ENCODE peak calls at places on chromosomes 1 and 21, in five cellular contexts. One of them, this sample, is unnamed.
A peak's percentile ranks its signal among the peaks of the same experiment; 100 is the strongest.

GRCh38 chr1:155010211-155010918 is 7.8 kb downstream of the ZBTB7B start:
- DNase-seq in GM12878: no peak
- DNase-seq in HepG2: no peak
- DNase-seq in K562: no peak
- DNase-seq in GM12891: no peak
- DNase-seq in this sample: no peak

GRCh38 chr1:229127301-229127700 is 143.6 kb upstream of the RAB4A start:
- DNase-seq in GM12878: no peak
- DNase-seq in GM12891: no peak
- DNase-seq in HepG2: no peak
- DNase-seq in K562: no peak
- DNase-seq in this sample: no peak

GRCh38 chr21:41888749-41889376 is 9.7 kb upstream of the PRDM15 start:
- DNase-seq in HepG2: no peak
- DNase-seq in GM12878: no peak
- DNase-seq in GM12891: no peak
- DNase-seq in K562: no peak
- DNase-seq in this sample: no peak

GRCh38 chr1:232463226-232463625 is 166.7 kb downstream of the SIPA1L2 start:
- DNase-seq in GM12878: no peak
- DNase-seq in HepG2: no peak
- DNase-seq in GM12891: no peak
- DNase-seq in K562: no peak
- DNase-seq in this sample: no peak

GRCh38 chr1:978069-978834 is 3.6 kb downstream of the PERM1 start:
- DNase-seq in GM12891: no peak
- DNase-seq in K562: peak; percentile 59
- DNase-seq in HepG2: no peak
- DNase-seq in GM12878: no peak
- DNase-seq in this sample: no peak

GRCh38 chr1:94790670-94791069 is 29.5 kb upstream of the SLC44A3 start:
- DNase-seq in K562: no peak
- DNase-seq in GM12878: no peak
- DNase-seq in GM12891: no peak
- DNase-seq in HepG2: no peak
- DNase-seq in this sample: no peak

GRCh38 chr1:94805912-94806311 is 14.2 kb upstream of the SLC44A3 start:
- DNase-seq in HepG2: peak; percentile 45
- DNase-seq in GM12891: peak; percentile 16
- DNase-seq in GM12878: no peak
- DNase-seq in K562: peak; percentile 65
- DNase-seq in this sample: no peak

GRCh38 chr1:86714561-86715244 is 10.3 kb downstream of the SH3GLB1 start:
- DNase-seq in GM12878: no peak
- DNase-seq in HepG2: no peak
- DNase-seq in K562: no peak
- DNase-seq in GM12891: no peak
- DNase-seq in this sample: no peak

GRCh38 chr1:25556791-25557476 is 13.5 kb downstream of the LDLRAP1 start:
- DNase-seq in K562: no peak
- DNase-seq in GM12891: no peak
- DNase-seq in HepG2: no peak
- DNase-seq in GM12878: no peak
- DNase-seq in this sample: no peak

GRCh38 chr1:41662061-41662655 is 177.7 kb upstream of the EDN2 start:
- DNase-seq in GM12878: no peak
- DNase-seq in K562: no peak
- DNase-seq in GM12891: peak; percentile 85
- DNase-seq in HepG2: no peak
- DNase-seq in this sample: peak; percentile 79

GRCh38 chr1:175072131-175072941 is 4.7 kb downstream of the TNN start:
- DNase-seq in GM12878: no peak
- DNase-seq in GM12891: peak; percentile 27
- DNase-seq in HepG2: no peak
- DNase-seq in K562: no peak
- DNase-seq in this sample: no peak

GRCh38 chr1:16631248-16632043 is 18.1 kb upstream of the NBPF1 start:
- DNase-seq in GM12891: no peak
- DNase-seq in K562: peak; percentile 49
- DNase-seq in HepG2: no peak
- DNase-seq in GM12878: no peak
- DNase-seq in this sample: no peak

GRCh38 chr1:22832414-22832786 is 121.8 kb downstream of the EPHB2 start:
- DNase-seq in GM12878: no peak
- DNase-seq in HepG2: no peak
- DNase-seq in K562: no peak
- DNase-seq in GM12891: no peak
- DNase-seq in this sample: no peak

GRCh38 chr1:218874313-218874712 is 299.4 kb upstream of the LYPLAL1 start:
- DNase-seq in GM12878: no peak
- DNase-seq in K562: no peak
- DNase-seq in GM12891: no peak
- DNase-seq in HepG2: peak; percentile 39
- DNase-seq in this sample: no peak

GRCh38 chr1:183276386-183276785 is 90.3 kb downstream of the LAMC2 start:
- DNase-seq in K562: no peak
- DNase-seq in GM12878: no peak
- DNase-seq in HepG2: no peak
- DNase-seq in GM12891: no peak
- DNase-seq in this sample: no peak

GRCh38 chr1:55986003-55986402 is 593.4 kb downstream of the PLPP3 start:
- DNase-seq in GM12878: no peak
- DNase-seq in HepG2: no peak
- DNase-seq in GM12891: no peak
- DNase-seq in K562: no peak
- DNase-seq in this sample: no peak

GRCh38 chr1:63557365-63557987 is 34.2 kb downstream of the EFCAB7 start:
- DNase-seq in K562: peak; percentile 34
- DNase-seq in GM12878: no peak
- DNase-seq in HepG2: peak; percentile 24
- DNase-seq in GM12891: no peak
- DNase-seq in this sample: no peak

GRCh38 chr1:244273845-244274619 is 177.7 kb downstream of the ADSS2 start:
- DNase-seq in GM12878: no peak
- DNase-seq in GM12891: no peak
- DNase-seq in K562: peak; percentile 56
- DNase-seq in HepG2: no peak
- DNase-seq in this sample: no peak

GRCh38 chr1:20187813-20188454 is 1.6 kb upstream of the PLA2G2C start:
- DNase-seq in GM12878: no peak
- DNase-seq in K562: peak; percentile 63
- DNase-seq in HepG2: no peak
- DNase-seq in GM12891: no peak
- DNase-seq in this sample: no peak

GRCh38 chr1:223010552-223011229 is 132.4 kb downstream of the TLR5 start:
- DNase-seq in K562: no peak
- DNase-seq in HepG2: peak; percentile 87
- DNase-seq in GM12891: no peak
- DNase-seq in GM12878: no peak
- DNase-seq in this sample: no peak

GRCh38 chr1:35715568-35716002 is 3.1 kb downstream of the C1orf216 start:
- DNase-seq in GM12891: peak; percentile 73
- DNase-seq in GM12878: peak; percentile 42
- DNase-seq in HepG2: peak; percentile 68
- DNase-seq in K562: peak; percentile 79
- DNase-seq in this sample: peak; percentile 76

GRCh38 chr1:35717911-35718476 is 690 bp downstream of the C1orf216 start:
- DNase-seq in HepG2: no peak
- DNase-seq in GM12878: no peak
- DNase-seq in K562: peak; percentile 77
- DNase-seq in GM12891: no peak
- DNase-seq in this sample: no peak

GRCh38 chr1:35714921-35715567 is 3.6 kb downstream of the C1orf216 start:
- DNase-seq in GM12878: no peak
- DNase-seq in HepG2: no peak
- DNase-seq in K562: no peak
- DNase-seq in GM12891: no peak
- DNase-seq in this sample: no peak

DNA sequence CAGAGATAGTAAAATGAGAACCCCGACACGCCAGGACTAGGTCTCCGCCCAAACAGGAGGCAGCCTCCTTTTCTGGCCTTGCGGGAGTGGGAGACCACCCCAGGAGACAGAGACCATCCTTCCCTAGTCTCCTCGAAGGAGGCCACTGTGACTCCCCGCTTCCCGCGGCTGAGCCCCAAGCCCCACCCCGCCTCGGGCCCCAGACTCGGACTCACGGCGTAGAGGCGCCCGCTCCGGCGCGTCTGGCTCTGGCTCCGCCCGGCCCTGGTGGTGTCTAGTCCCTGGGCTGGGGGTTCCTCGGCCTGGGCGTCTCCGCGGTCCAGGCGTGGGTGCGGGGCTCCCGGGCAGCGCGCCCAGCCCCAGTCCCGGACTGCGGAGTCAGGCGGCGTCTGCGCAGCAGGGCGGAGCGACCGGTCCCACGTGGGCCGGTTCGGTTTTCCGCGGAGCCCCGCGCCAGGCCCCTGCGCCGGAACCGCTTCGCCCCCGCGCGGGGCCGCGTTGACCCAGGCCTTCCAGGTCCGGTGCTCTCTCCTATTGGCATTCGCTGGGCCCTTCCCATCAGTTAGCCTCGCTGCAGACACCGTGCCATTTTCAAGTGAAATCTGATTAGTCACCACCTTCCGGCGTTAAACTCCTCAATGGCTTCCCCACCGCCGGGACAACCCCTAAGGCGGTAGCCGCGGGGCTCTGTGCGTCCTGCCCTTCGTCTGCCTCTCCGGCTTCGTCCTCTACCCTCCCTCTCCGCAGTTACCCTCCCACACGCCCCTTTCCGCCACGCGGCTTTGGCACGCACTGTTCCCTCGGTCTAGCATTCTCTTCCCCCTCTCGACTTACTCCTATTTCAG is at the start of gene C1orf216:
- DNase-seq in GM12878: no peak
- DNase-seq in HepG2: no peak
- DNase-seq in GM12891: peak; percentile 73
- DNase-seq in K562: peak; percentile 94
- DNase-seq in this sample: peak; percentile 60
- TF ChIP-seq POLR2AphosphoS5 in GM12878: peak; percentile 73
- TF ChIP-seq POLR2AphosphoS5 in HepG2: no peak
- TF ChIP-seq POLR2AphosphoS5 in GM12891: no peak
- TF ChIP-seq POLR2AphosphoS5 in K562: peak; percentile 61
- TF ChIP-seq POLR2AphosphoS5 in this sample: peak; percentile 63

GRCh38 chr1:64965239-64966157 is 851 bp downstream of the JAK1 start:
- DNase-seq in GM12878: no peak
- DNase-seq in K562: no peak
- DNase-seq in HepG2: no peak
- DNase-seq in GM12891: peak; percentile 53
- DNase-seq in this sample: no peak
- TF ChIP-seq TAF1 in GM12878: no peak
- TF ChIP-seq TAF1 in K562: no peak
- TF ChIP-seq TAF1 in HepG2: no peak
- TF ChIP-seq TAF1 in GM12891: no peak
- TF ChIP-seq TAF1 in this sample: no peak

GRCh38 chr1:203768158-203768725 is 3.3 kb downstream of the LAX1 start:
- DNase-seq in K562: no peak
- DNase-seq in GM12878: no peak
- DNase-seq in HepG2: no peak
- DNase-seq in GM12891: no peak
- DNase-seq in this sample: no peak

GRCh38 chr1:203769505-203770343 is 4.7 kb downstream of the LAX1 start:
- DNase-seq in K562: no peak
- DNase-seq in GM12891: no peak
- DNase-seq in HepG2: peak; percentile 73
- DNase-seq in GM12878: no peak
- DNase-seq in this sample: no peak

GRCh38 chr1:203772836-203773235 is 7.9 kb downstream of the LAX1 start:
- DNase-seq in K562: no peak
- DNase-seq in GM12878: no peak
- DNase-seq in GM12891: no peak
- DNase-seq in HepG2: no peak
- DNase-seq in this sample: no peak

GRCh38 chr1:203776636-203777035 is 11.7 kb downstream of the LAX1 start:
- DNase-seq in K562: peak; percentile 43
- DNase-seq in GM12878: no peak
- DNase-seq in GM12891: no peak
- DNase-seq in HepG2: no peak
- DNase-seq in this sample: no peak

DNA sequence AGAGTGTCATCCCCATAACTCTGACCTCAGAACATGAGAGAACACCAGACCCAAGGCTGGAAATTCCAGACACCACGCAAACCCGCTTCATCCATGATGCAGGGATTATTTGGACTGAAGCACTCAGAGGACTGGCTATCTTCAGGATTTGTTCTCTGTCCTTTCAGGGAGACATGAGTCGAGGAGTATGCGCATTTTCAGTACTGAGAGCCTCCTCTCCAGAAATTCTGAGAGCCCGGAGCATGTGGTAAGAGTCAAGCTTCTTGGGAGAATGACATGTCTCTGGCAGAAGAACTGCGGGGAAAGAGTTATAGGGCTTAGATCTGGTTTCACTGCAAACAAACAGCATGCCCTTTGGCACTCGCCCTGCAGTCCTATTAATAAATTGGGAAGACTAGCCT is 6.9 kb downstream of the LAX1 start:
- DNase-seq in GM12891: no peak
- DNase-seq in K562: no peak
- DNase-seq in HepG2: no peak
- DNase-seq in GM12878: no peak
- DNase-seq in this sample: no peak
- TF ChIP-seq POLR2AphosphoS5 in GM12891: no peak
- TF ChIP-seq POLR2AphosphoS5 in K562: no peak
- TF ChIP-seq POLR2AphosphoS5 in HepG2: no peak
- TF ChIP-seq POLR2AphosphoS5 in GM12878: no peak
- TF ChIP-seq POLR2AphosphoS5 in this sample: no peak

GRCh38 chr1:234544094-234544579 is 65.2 kb upstream of the TARBP1 start:
- DNase-seq in K562: peak; percentile 51
- DNase-seq in GM12878: no peak
- DNase-seq in GM12891: no peak
- DNase-seq in HepG2: peak; percentile 78
- DNase-seq in this sample: no peak
- TF ChIP-seq TAF1 in K562: no peak
- TF ChIP-seq TAF1 in GM12878: no peak
- TF ChIP-seq TAF1 in GM12891: no peak
- TF ChIP-seq TAF1 in HepG2: no peak
- TF ChIP-seq TAF1 in this sample: no peak

DNA sequence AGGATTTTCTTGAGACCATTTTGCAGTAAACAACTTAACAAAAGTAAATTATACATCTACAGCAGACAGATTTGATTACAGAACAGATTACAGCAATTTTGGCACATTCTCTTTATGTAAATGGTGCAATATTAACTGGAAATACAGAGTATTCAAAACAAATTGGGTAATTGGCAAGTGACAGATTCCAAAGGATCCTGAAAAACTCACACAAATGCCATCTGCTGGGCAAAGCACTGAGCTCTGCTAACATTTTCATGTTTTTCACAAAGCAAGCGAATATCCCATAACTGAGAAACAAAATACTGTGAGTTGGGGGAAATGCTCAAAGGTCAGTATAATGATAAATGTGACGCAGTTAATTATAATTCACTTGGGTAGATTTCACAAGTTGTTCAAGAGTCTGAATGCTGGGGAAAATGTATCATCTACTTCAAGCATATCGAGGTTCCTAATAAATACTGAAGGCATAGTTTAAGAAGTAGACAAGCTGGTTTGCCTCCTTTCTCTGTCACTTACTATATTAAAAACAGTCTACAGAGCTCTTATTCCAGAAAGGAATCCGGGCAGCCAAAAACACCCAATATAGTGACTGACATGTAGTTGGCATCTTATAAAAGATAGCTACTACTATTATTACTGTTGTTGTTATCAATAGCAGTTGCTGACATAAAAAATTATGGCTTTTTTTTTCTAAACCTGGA is 75.8 kb upstream of the SDC3 start:
- DNase-seq in HepG2: no peak
- DNase-seq in GM12878: no peak
- DNase-seq in K562: no peak
- DNase-seq in GM12891: no peak
- DNase-seq in this sample: no peak
- TF ChIP-seq POLR2AphosphoS5 in HepG2: no peak
- TF ChIP-seq POLR2AphosphoS5 in GM12878: no peak
- TF ChIP-seq POLR2AphosphoS5 in K562: no peak
- TF ChIP-seq POLR2AphosphoS5 in GM12891: no peak
- TF ChIP-seq POLR2AphosphoS5 in this sample: no peak